ENCODE peak calls at places on chromosome 1, in five cellular contexts. M is HFFc6, S is MCF 10A, L is NCI-H1105 treated with DMSO at 0.1 percent for 48 hours, B is PC-9. O is an unnamed sample.

GRCh38 chr1:101098327-101098726 is 72.7 kb upstream of the DPH5 start:
- DNase-seq in M (no peak), B (no peak), S (no peak), L (no peak), O (no peak)

GRCh38 chr1:116557323-116557878 is 13.4 kb downstream of the CD58 start:
- DNase-seq in S (no peak), B (no peak), L (no peak), M (no peak), O (no peak)

GRCh38 chr1:154176341-154176740 is 15.6 kb downstream of the TPM3 start:
- DNase-seq in L (no peak), M (peak; percentile 81), S (peak; percentile 69), B (no peak), O (no peak)

GRCh38 chr1:22341791-22342605 is 109.7 kb upstream of the ZBTB40 start:
- DNase-seq in B (no peak), L (peak; percentile 58), M (peak; percentile 23), S (no peak), O (no peak)

GRCh38 chr1:94530373-94530878 is 11.1 kb downstream of the F3 start:
- DNase-seq in S (no peak), M (no peak), B (no peak), L (no peak), O (no peak)

GRCh38 chr1:79391896-79392295 is 385.4 kb upstream of the ADGRL4 start:
- DNase-seq in S (no peak), M (no peak), L (peak; percentile 14), B (peak; percentile 33), O (no peak)

GRCh38 chr1:184553845-184554244 is 167.0 kb downstream of the C1orf21 start:
- DNase-seq in L (no peak), B (no peak), S (no peak), M (no peak), O (no peak)

GRCh38 chr1:116087628-116088027 is 23.6 kb upstream of the MAB21L3 start:
- DNase-seq in B (no peak), M (no peak), L (no peak), S (no peak), O (no peak)

GRCh38 chr1:181423301-181423918 is 59.9 kb upstream of the CACNA1E start:
- DNase-seq in B (no peak), L (peak; percentile 63), S (peak; percentile 79), M (peak; percentile 53), O (peak; percentile 12)

GRCh38 chr1:204846546-204846945 is 24.1 kb upstream of the NFASC start:
- DNase-seq in B (no peak), L (peak; percentile 43), M (no peak), S (no peak), O (no peak)